ENCODE peak calls at places on chromosomes 6 and 20, in eight cellular contexts. N, P, Y, K, C, B, E and J are unnamed samples.
A peak's percentile ranks its signal among the peaks of the same experiment; 100 is the strongest.

GRCh38 chr20:50690562-50690978 is 772 bp downstream of the RIPOR3 start:
- DNase-seq in N (no peak), P (no peak), Y (no peak), K (no peak), C (no peak), B (no peak), E (no peak), J (no peak)

GRCh38 chr6:133991096-133991593 is 38.1 kb downstream of the TBPL1 start:
- DNase-seq in N (peak; percentile 18), P (peak; percentile 72), Y (peak; percentile 74), K (peak; percentile 61), C (peak; percentile 44), B (no peak), E (no peak), J (peak; percentile 90)

GRCh38 chr6:3341467-3341866 is 82.7 kb downstream of the PSMG4 start:
- DNase-seq in N (no peak), P (no peak), Y (peak; percentile 37), K (peak; percentile 67), C (peak; percentile 43), B (no peak), E (no peak), J (peak; percentile 93)

GRCh38 chr20:48619126-48620101 is 208.4 kb downstream of the PREX1 start:
- DNase-seq in N (no peak), P (no peak), Y (no peak), K (no peak), C (no peak), B (no peak), E (no peak), J (no peak)

GRCh38 chr6:958531-958930 is 265.6 kb upstream of the EXOC2 start:
- DNase-seq in N (peak; percentile 8), P (peak; percentile 95), Y (peak; percentile 80), K (peak; percentile 38), C (peak; percentile 27), B (no peak), E (no peak), J (peak; percentile 23)

GRCh38 chr6:11101417-11101816 is 7.8 kb downstream of the SMIM13 start:
- DNase-seq in N (no peak), P (no peak), Y (no peak), K (no peak), C (no peak), B (no peak), E (no peak), J (no peak)

GRCh38 chr6:151284431-151285060 is 44.8 kb downstream of the AKAP12 start:
- DNase-seq in N (no peak), P (no peak), Y (peak; percentile 15), K (no peak), C (no peak), B (no peak), E (no peak), J (no peak)

GRCh38 chr6:151075943-151076555 is 163.7 kb upstream of the AKAP12 start:
- DNase-seq in N (no peak), P (no peak), Y (no peak), K (no peak), C (peak; percentile 46), B (no peak), E (no peak), J (no peak)

GRCh38 chr20:3563548-3564177 is 92.8 kb downstream of the ATRN start:
- DNase-seq in N (peak; percentile 33), P (peak; percentile 60), Y (peak; percentile 52), K (no peak), C (peak; percentile 69), B (no peak), E (peak; percentile 8), J (peak; percentile 20)

GRCh38 chr6:168210239-168211107 is 109.1 kb downstream of the DACT2 start:
- DNase-seq in N (no peak), P (no peak), Y (no peak), K (no peak), C (no peak), B (no peak), E (no peak), J (no peak)

GRCh38 chr20:62576815-62577214 is 65.5 kb upstream of the SLCO4A1 start:
- DNase-seq in N (no peak), P (no peak), Y (no peak), K (no peak), C (no peak), B (no peak), E (no peak), J (no peak)

GRCh38 chr20:25493137-25493536 is 85.7 kb downstream of the GINS1 start:
- DNase-seq in N (no peak), P (no peak), Y (no peak), K (no peak), C (no peak), B (no peak), E (no peak), J (no peak)

GRCh38 chr20:16368645-16369292 is 204.5 kb downstream of the KIF16B start:
- DNase-seq in N (no peak), P (no peak), Y (peak; percentile 26), K (peak; percentile 29), C (peak; percentile 12), B (no peak), E (no peak), J (no peak)

GRCh38 chr6:36858407-36858981 is 16.1 kb downstream of the PPIL1 start:
- DNase-seq in N (no peak), P (peak; percentile 78), Y (peak; percentile 81), K (no peak), C (no peak), B (no peak), E (no peak), J (peak; percentile 55)

GRCh38 chr6:6333498-6333897 is 13.0 kb upstream of the F13A1 start:
- DNase-seq in N (no peak), P (no peak), Y (no peak), K (no peak), C (peak; percentile 83), B (no peak), E (no peak), J (no peak)

GRCh38 chr6:52552278-52552643 is 24.6 kb downstream of the TRAM2 start:
- DNase-seq in N (no peak), P (no peak), Y (no peak), K (no peak), C (peak; percentile 29), B (no peak), E (no peak), J (no peak)

GRCh38 chr20:20546402-20546801 is 166.0 kb downstream of the RALGAPA2 start:
- DNase-seq in N (peak; percentile 27), P (no peak), Y (no peak), K (no peak), C (peak; percentile 87), B (no peak), E (no peak), J (no peak)

GRCh38 chr6:87808005-87808757 is 106.1 kb upstream of the AKIRIN2 start:
- DNase-seq in N (peak; percentile 82), P (peak; percentile 84), Y (peak; percentile 91), K (no peak), C (peak; percentile 99), B (no peak), E (no peak), J (no peak)

GRCh38 chr6:159169557-159170332 is 545 bp downstream of the FNDC1 start:
- DNase-seq in N (no peak), P (no peak), Y (no peak), K (no peak), C (peak; percentile 4), B (no peak), E (no peak), J (peak; percentile 37)